ENCODE peak calls at places on chromosomes 13 and 19, in five cellular contexts. S is Calu3, Y is adrenal gland, J is A549, E is Peyer's patch. R is an unnamed sample.

GRCh38 chr13:84418041-84418440 is 535.8 kb upstream of the SLITRK1 start:
- DNase-seq in S (no peak), Y (no peak), J (no peak), E (no peak), R (no peak)

GRCh38 chr19:46221981-46222610 is 7.4 kb upstream of the IGFL1 start:
- DNase-seq in S (peak), Y (peak), J (peak), E (no peak), R (peak)

GRCh38 chr13:20565120-20565736 is 1.7 kb upstream of the IFT88 start:
- DNase-seq in S (no peak), Y (no peak), J (no peak), E (no peak), R (no peak)

GRCh38 chr13:41383400-41383799 is 72.3 kb downstream of the NAA16 start:
- DNase-seq in S (no peak), Y (no peak), J (no peak), E (no peak), R (no peak)

GRCh38 chr13:96003304-96003703 is 49.9 kb downstream of the UGGT2 start:
- DNase-seq in S (no peak), Y (no peak), J (no peak), E (no peak), R (peak)

GRCh38 chr19:49133621-49134454 is 14.5 kb downstream of the PPFIA3 start:
- DNase-seq in S (peak), Y (peak), J (peak), E (peak), R (no peak)

GRCh38 chr13:73341748-73342147 is 282.9 kb downstream of the KLF5 start:
- DNase-seq in S (no peak), Y (no peak), J (no peak), E (no peak), R (peak)

GRCh38 chr13:35700661-35701060 is 224.2 kb upstream of the MAB21L1 start:
- DNase-seq in S (no peak), Y (no peak), J (no peak), E (no peak), R (peak)

GRCh38 chr13:95714142-95714832 is 37.3 kb downstream of the DNAJC3 start:
- DNase-seq in S (no peak), Y (no peak), J (peak), E (no peak), R (peak)

GRCh38 chr13:110416131-110416584 is 109.1 kb downstream of the COL4A2 start:
- DNase-seq in S (no peak), Y (no peak), J (no peak), E (no peak), R (no peak)

GRCh38 chr19:38851622-38852230 is 1.9 kb upstream of the HNRNPL start:
- DNase-seq in S (peak), Y (peak), J (peak), E (peak), R (peak)

GRCh38 chr13:27359203-27359821 is 65.1 kb upstream of the GTF3A start:
- DNase-seq in S (peak), Y (peak), J (peak), E (peak), R (peak)

GRCh38 chr13:36766295-36766694 is 52.7 kb upstream of the RFXAP start:
- DNase-seq in S (peak), Y (no peak), J (no peak), E (no peak), R (peak)

GRCh38 chr19:37988758-37989635 is 82.0 kb downstream of the SIPA1L3 start:
- DNase-seq in S (no peak), Y (no peak), J (no peak), E (no peak), R (no peak)

GRCh38 chr19:5425260-5425659 is 30.0 kb upstream of the ZNRF4 start:
- DNase-seq in S (no peak), Y (no peak), J (no peak), E (no peak), R (no peak)

GRCh38 chr19:5434351-5434917 is 20.8 kb upstream of the ZNRF4 start:
- DNase-seq in S (no peak), Y (no peak), J (no peak), E (no peak), R (no peak)

GRCh38 chr19:5434970-5435641 is 20.1 kb upstream of the ZNRF4 start:
- DNase-seq in S (no peak), Y (peak), J (peak), E (no peak), R (peak)

GRCh38 chr19:5432687-5433086 is 22.5 kb upstream of the ZNRF4 start:
- DNase-seq in S (no peak), Y (no peak), J (no peak), E (no peak), R (no peak)

DNA sequence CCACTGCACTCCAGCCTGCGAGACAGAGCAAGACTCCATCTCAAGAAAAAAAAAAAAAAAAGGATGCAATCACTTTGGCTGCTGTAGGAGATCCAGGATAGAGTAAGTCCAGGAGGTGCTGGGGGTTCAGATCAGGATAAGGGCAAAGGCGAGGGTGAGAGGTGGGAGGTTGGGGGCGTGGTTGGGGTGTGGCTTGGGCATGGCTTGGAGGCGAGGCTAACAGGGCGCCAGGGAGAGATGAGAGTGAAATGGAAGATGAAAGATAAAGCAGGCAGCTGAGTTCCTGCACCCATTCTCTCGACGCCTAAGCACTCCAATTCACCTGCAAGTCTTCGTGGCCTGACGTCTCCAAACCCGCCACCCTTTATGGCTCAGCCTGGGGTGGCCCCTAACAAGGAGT is 25.0 kb upstream of the ZNRF4 start:
- DNase-seq in S (no peak), Y (no peak), J (no peak), E (no peak), R (no peak)
- TF ChIP-seq CTCF in S (no peak), Y (no peak), J (no peak), E (no peak), R (no peak)

DNA sequence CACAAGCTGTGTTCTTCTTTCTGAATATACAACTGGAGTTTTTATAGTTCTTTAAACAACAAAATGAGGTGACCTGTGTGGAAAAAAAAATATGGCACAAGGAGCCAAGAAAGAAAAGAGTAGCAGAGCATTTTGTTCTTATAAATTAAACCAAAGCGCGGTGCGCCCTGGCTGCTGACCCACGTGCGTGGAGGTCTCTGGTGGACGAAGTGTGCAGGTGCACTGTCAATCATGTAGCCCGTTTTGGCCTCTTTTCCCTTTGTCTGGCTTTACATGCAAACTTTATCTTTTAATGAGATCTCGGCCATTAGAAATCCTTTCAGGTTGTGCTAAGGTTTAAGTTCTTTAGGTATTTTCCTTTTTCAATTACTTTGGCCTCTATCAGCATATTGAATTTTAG is 443.8 kb upstream of the SLC10A2 start:
- DNase-seq in S (no peak), Y (no peak), J (no peak), E (no peak), R (no peak)
- TF ChIP-seq CTCF in S (no peak), Y (no peak), J (no peak), E (no peak), R (no peak)

GRCh38 chr19:12930002-12930645 is 3.4 kb downstream of the FARSA start:
- DNase-seq in S (no peak), Y (no peak), J (no peak), E (no peak), R (no peak)
- TF ChIP-seq CTCF in S (no peak), Y (no peak), J (no peak), E (no peak), R (no peak)

GRCh38 chr19:20359933-20360720 is 193.1 kb downstream of the ZNF486 start:
- DNase-seq in S (no peak), Y (no peak), J (no peak), E (no peak), R (no peak)
- TF ChIP-seq CTCF in S (no peak), Y (no peak), J (no peak), E (no peak), R (no peak)

GRCh38 chr19:16777811-16778210 is 51.4 kb upstream of the SIN3B start:
- DNase-seq in S (no peak), Y (no peak), J (no peak), E (no peak), R (no peak)

GRCh38 chr19:16782719-16783118 is 46.5 kb upstream of the SIN3B start:
- DNase-seq in S (no peak), Y (no peak), J (no peak), E (no peak), R (no peak)

GRCh38 chr19:16779539-16780163 is 49.5 kb upstream of the SIN3B start:
- DNase-seq in S (no peak), Y (no peak), J (no peak), E (no peak), R (no peak)

GRCh38 chr19:16773939-16774338 is 54.3 kb downstream of the NWD1 start:
- DNase-seq in S (no peak), Y (no peak), J (no peak), E (no peak), R (no peak)

GRCh38 chr19:16778796-16779411 is 50.3 kb upstream of the SIN3B start:
- DNase-seq in S (peak), Y (peak), J (peak), E (no peak), R (peak)
- TF ChIP-seq CTCF in S (peak), Y (peak), J (peak), E (peak), R (peak)

R was measured in HFFc6.